ENCODE peak calls at places on chromosomes 1 and 21, in four cellular contexts. U is effector memory CD8-positive, alpha-beta T cell; Z is heart left ventricle; Y is DMS153. E is an unnamed sample.

GRCh38 chr21:25637846-25638245 is 1.2 kb upstream of the JAM2 start:
- DNase-seq in Z (no peak), U (no peak), Y (no peak), E (no peak)

GRCh38 chr1:197685785-197686184 is 89.5 kb downstream of the DENND1B start:
- DNase-seq in Z (no peak), Y (no peak), U (no peak), E (no peak)

GRCh38 chr1:171948491-171948890 is 107.2 kb downstream of the DNM3 start:
- DNase-seq in Z (no peak), U (no peak), Y (no peak), E (no peak)

GRCh38 chr21:35340273-35340672 is 291.2 kb upstream of the RUNX1 start:
- DNase-seq in Z (no peak), Y (no peak), U (no peak), E (no peak)

GRCh38 chr1:61254629-61255323 is 172.4 kb downstream of the NFIA start:
- DNase-seq in Z (no peak), Y (no peak), U (no peak), E (peak; percentile 79)

GRCh38 chr1:171841931-171842723 is 829 bp downstream of the DNM3 start:
- DNase-seq in Z (no peak), U (peak; percentile 21), Y (no peak), E (no peak)

GRCh38 chr1:47424336-47424982 is 8.4 kb downstream of the FOXE3 start:
- DNase-seq in Y (peak; percentile 60), U (no peak), Z (no peak), E (peak; percentile 81)

GRCh38 chr1:41387667-41388091 is 26.4 kb downstream of the FOXO6 start:
- DNase-seq in U (no peak), Y (peak; percentile 99), Z (peak; percentile 90), E (no peak)

GRCh38 chr1:13662498-13662897 is 37.5 kb upstream of the PRDM2 start:
- DNase-seq in Z (no peak), Y (no peak), U (no peak), E (peak; percentile 95)

GRCh38 chr1:203120325-203121138 is 7.0 kb upstream of the ADORA1 start:
- DNase-seq in Y (no peak), Z (no peak), U (no peak), E (no peak)

GRCh38 chr1:227362039-227362438 is 43.7 kb upstream of the CDC42BPA start:
- DNase-seq in Y (no peak), Z (no peak), U (no peak), E (no peak)

GRCh38 chr1:155127105-155127671 is 488 bp upstream of the EFNA1 start:
- DNase-seq in U (no peak), Y (peak; percentile 70), Z (no peak), E (peak; percentile 38)

GRCh38 chr1:29672416-29672815 is 436.1 kb downstream of the PTPRU start:
- DNase-seq in Z (no peak), Y (no peak), U (no peak), E (no peak)

GRCh38 chr1:230149751-230150584 is 82.9 kb downstream of the GALNT2 start:
- DNase-seq in Z (no peak), Y (no peak), U (no peak), E (no peak)

GRCh38 chr1:244163131-244163530 is 112.0 kb downstream of the ZBTB18 start:
- DNase-seq in U (no peak), Z (no peak), Y (no peak), E (no peak)

GRCh38 chr1:164728719-164729118 is 169.7 kb downstream of the PBX1 start:
- DNase-seq in Y (no peak), U (no peak), Z (no peak), E (peak; percentile 66)

GRCh38 chr21:29423051-29423450 is 124.3 kb downstream of the BACH1 start:
- DNase-seq in Z (no peak), Y (no peak), U (no peak), E (no peak)

GRCh38 chr1:150807674-150808073 is 386 bp downstream of the CTSK start:
- DNase-seq in U (no peak), Z (no peak), Y (no peak), E (no peak)

GRCh38 chr1:201072149-201072548 is 40.1 kb downstream of the CACNA1S start:
- DNase-seq in Z (no peak), Y (no peak), U (no peak), E (no peak)